ENCODE peak calls at places on chromosome 1, in four cellular contexts. Q is Panc1; D is vagina; B is CD8-positive, alpha-beta T cell. P is an unnamed sample. For H3K27me3, the result is how much of the 10 kb centered on the place peaks cover.

GRCh38 chr1:100834779-100835645 is 59.6 kb downstream of the EXTL2 start:
- DNase-seq in B (no peak), D (no peak), Q (peak), P (no peak)

GRCh38 chr1:183903101-183903500 is 98.2 kb downstream of the RGL1 start:
- DNase-seq in D (no peak), B (no peak), Q (no peak), P (no peak)

GRCh38 chr1:4509206-4509605 is 145.2 kb upstream of the AJAP1 start:
- DNase-seq in B (no peak), Q (no peak), D (no peak), P (no peak)

GRCh38 chr1:224526771-224527170 is 89.3 kb upstream of the CNIH3 start:
- DNase-seq in Q (no peak), D (peak), B (no peak), P (no peak)

GRCh38 chr1:27405074-27405473 is 12.7 kb downstream of the GPR3 start:
- DNase-seq in D (no peak), B (no peak), Q (no peak), P (no peak)

GRCh38 chr1:243394610-243395490 is 139.0 kb downstream of the SDCCAG8 start:
- DNase-seq in Q (no peak), D (no peak), B (no peak), P (no peak)

GRCh38 chr1:150268342-150268705 is 492 bp downstream of the APH1A start:
- DNase-seq in B (peak), D (no peak), Q (no peak), P (no peak)

GRCh38 chr1:23977854-23978191 is 2.3 kb downstream of the SRSF10 start:
- DNase-seq in Q (no peak), B (no peak), D (no peak), P (no peak)

GRCh38 chr1:20379075-20379474 is 88.4 kb downstream of the VWA5B1 start:
- DNase-seq in B (no peak), D (no peak), Q (no peak), P (no peak)

GRCh38 chr1:157994704-157995540 is 1.5 kb downstream of the KIRREL1 start:
- DNase-seq in D (no peak), B (no peak), Q (no peak), P (no peak)

GRCh38 chr1:115762792-115763191 is 5.7 kb downstream of the CASQ2 start:
- DNase-seq in B (no peak), D (no peak), Q (no peak), P (no peak)

GRCh38 chr1:175150596-175151319 is 41.8 kb downstream of the KIAA0040 start:
- DNase-seq in Q (no peak), B (no peak), D (no peak), P (no peak)

GRCh38 chr1:181392613-181393170 is 90.6 kb upstream of the CACNA1E start:
- DNase-seq in B (no peak), D (no peak), Q (no peak), P (no peak)

GRCh38 chr1:40633563-40634376 is 31.7 kb downstream of the RIMS3 start:
- DNase-seq in B (no peak), D (no peak), Q (no peak), P (no peak)

GRCh38 chr1:17615157-17615556 is 75.7 kb downstream of the ARHGEF10L start:
- DNase-seq in B (no peak), Q (no peak), D (no peak), P (no peak)

GRCh38 chr1:66769512-66770229 is 17.4 kb downstream of the DYNLT5 start:
- DNase-seq in D (no peak), B (no peak), Q (no peak), P (no peak)

GRCh38 chr1:14522331-14523241 is 75.9 kb upstream of the KAZN start:
- DNase-seq in B (no peak), D (no peak), Q (no peak), P (no peak)

GRCh38 chr1:31954607-31955283 is 16.6 kb upstream of the PTP4A2 start:
- DNase-seq in Q (no peak), B (no peak), D (peak), P (peak)

GRCh38 chr1:243924188-243924587 is 74.1 kb upstream of the AKT3 start:
- DNase-seq in B (no peak), D (no peak), Q (no peak), P (no peak)

GRCh38 chr1:999797-1000356 is at the start of gene HES4:
- DNase-seq in D (no peak), B (peak), Q (no peak), P (peak)

GRCh38 chr1:45840704-45841103 is 37.3 kb downstream of the MAST2 start:
- DNase-seq in B (no peak), D (no peak), Q (no peak), P (peak)

GRCh38 chr1:27066313-27066630 is 53.6 kb upstream of the TENT5B start:
- DNase-seq in D (no peak), B (no peak), Q (no peak), P (no peak)

GRCh38 chr1:230708631-230709580 is 5.0 kb downstream of the AGT start:
- DNase-seq in D (no peak), Q (no peak), B (no peak), P (no peak)

GRCh38 chr1:230711245-230711644 is 2.7 kb downstream of the AGT start:
- DNase-seq in B (no peak), Q (no peak), D (no peak), P (no peak)

GRCh38 chr1:230709619-230710542 is 4.0 kb downstream of the AGT start:
- DNase-seq in B (no peak), Q (no peak), D (no peak), P (no peak)

GRCh38 chr1:230712470-230712942 is 1.4 kb downstream of the AGT start:
- DNase-seq in D (no peak), Q (no peak), B (no peak), P (no peak)

GRCh38 chr1:230710543-230710904 is 3.4 kb downstream of the AGT start:
- DNase-seq in Q (no peak), B (no peak), D (no peak), P (no peak)
- H3K4me3 ChIP-seq in Q (no peak), B (no peak), D (no peak), P (no peak)

DNA sequence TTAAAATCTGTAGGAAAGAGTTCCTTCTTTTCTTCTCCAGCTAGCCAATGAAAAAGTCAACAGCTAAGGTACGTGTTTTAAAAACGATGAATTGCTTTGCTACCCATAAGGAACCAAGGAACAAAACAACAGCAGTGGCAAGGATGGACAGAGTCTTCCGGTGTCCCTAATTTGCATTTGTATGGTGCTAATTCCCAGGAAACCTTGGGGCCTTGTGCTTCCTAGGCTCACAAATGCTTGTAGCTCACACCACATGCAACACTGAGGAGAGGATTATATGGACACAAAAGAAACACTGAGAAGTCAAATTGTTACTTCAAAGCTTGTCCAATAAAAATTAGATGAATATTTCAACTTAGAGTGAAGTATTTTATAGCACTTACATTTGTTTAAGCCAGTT is 1.8 kb upstream of the PGBD5 start:
- DNase-seq in Q (no peak), D (no peak), B (no peak), P (no peak)
- H3K27me3 ChIP-seq in Q (under half), D (under half), B (under half), P (under half)

GRCh38 chr1:153612111-153612754 is 704 bp downstream of the S100A16 start:
- DNase-seq in B (no peak), Q (no peak), D (no peak), P (no peak)
- H3K4me3 ChIP-seq in B (no peak), Q (peak), D (peak), P (peak)

GRCh38 chr1:145956361-145956760 is 1.5 kb downstream of the LIX1L start:
- DNase-seq in Q (no peak), B (no peak), D (no peak), P (no peak)
- H3K27me3 ChIP-seq in Q (under half), B (under half), D (under half), P (under half)

GRCh38 chr1:202159534-202160371 is 649 bp downstream of the PTPN7 start:
- DNase-seq in D (no peak), Q (no peak), B (peak), P (no peak)

GRCh38 chr1:202160377-202160940 is at the start of gene PTPN7:
- DNase-seq in Q (no peak), B (peak), D (no peak), P (no peak)

GRCh38 chr1:202162418-202163280 is 2.2 kb upstream of the PTPN7 start:
- DNase-seq in Q (no peak), D (no peak), B (no peak), P (no peak)

GRCh38 chr1:202162049-202162417 is 1.6 kb upstream of the PTPN7 start:
- DNase-seq in B (peak), Q (no peak), D (no peak), P (no peak)

DNA sequence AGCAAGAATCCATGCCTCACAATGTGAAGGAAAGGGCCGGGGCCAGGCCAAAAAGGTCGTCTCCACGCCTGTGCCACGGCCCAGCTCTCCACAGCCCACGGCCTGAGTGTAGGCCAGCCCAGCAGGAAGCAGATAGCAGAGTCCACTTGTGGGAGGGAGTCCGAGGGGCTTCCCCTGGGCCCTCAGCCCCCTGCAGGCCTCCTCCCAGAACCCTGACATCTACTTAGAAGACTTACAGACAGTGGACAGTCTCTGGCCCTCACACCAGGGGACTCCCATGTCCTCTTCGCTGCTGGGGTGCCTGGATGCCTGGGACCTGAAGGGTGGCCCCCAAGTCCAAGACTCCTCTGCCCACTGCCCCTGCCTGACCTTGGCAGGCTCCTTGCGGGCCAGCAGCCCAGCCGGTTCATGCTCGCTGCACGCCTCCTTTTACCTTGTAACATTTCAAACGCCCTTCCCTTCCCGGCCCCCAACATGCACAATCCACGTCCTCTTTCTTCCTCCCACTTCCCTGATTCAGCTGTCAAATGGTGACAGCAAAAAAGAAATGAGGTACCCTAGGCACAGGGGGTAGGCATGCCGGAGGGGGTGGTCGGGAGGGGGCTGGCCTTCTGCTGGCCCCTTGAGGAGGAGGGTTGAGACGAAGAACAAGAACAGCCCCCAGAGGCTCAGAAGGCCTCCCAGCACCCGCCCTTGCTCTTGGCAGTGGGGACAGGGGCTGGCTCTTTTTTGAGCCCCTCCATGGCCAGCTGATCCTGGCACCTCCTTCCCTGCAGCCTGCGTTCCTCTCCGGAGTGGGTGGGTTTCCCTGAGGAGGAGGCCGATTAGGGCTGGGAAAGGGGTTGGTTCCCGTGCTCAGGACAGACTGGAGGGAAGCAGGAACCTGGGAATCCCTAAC is 998 bp upstream of the PTPN7 start:
- DNase-seq in Q (no peak), D (no peak), B (no peak), P (no peak)
- H3K4me3 ChIP-seq in Q (no peak), D (no peak), B (peak), P (no peak)

DNA sequence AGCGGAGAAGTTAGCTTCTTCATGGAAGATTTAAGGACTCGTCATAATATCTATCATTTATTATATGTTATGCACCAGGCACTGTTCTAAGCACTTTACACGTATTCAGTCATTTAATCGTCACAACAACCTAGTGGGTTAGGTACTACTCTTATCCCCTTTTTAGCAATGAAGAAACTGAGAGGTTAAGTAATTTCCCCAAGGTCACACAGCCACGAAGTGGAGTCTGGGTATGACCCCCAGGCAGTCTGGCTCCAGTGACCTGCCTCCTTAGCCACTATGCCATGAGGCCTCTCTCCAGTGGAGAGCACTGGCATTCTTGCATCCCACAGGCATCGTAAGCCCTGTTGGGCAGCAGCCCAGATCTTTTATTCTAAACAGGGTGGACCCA is 122.9 kb downstream of the NAV1 start:
- DNase-seq in Q (no peak), B (no peak), D (no peak), P (no peak)
- H3K27me3 ChIP-seq in Q (under half), B (under half), D (under half), P (under half)

GRCh38 chr1:44811714-44812151 is 3.4 kb downstream of the BTBD19 start:
- DNase-seq in D (no peak), B (no peak), Q (no peak), P (no peak)

GRCh38 chr1:44811234-44811633 is 2.9 kb downstream of the BTBD19 start:
- DNase-seq in D (no peak), Q (no peak), B (no peak), P (no peak)

GRCh38 chr1:44808063-44808937 is at the start of gene BTBD19:
- DNase-seq in D (no peak), B (no peak), Q (no peak), P (no peak)

GRCh38 chr1:44808938-44809917 is 905 bp downstream of the BTBD19 start:
- DNase-seq in Q (no peak), D (no peak), B (peak), P (no peak)

DNA sequence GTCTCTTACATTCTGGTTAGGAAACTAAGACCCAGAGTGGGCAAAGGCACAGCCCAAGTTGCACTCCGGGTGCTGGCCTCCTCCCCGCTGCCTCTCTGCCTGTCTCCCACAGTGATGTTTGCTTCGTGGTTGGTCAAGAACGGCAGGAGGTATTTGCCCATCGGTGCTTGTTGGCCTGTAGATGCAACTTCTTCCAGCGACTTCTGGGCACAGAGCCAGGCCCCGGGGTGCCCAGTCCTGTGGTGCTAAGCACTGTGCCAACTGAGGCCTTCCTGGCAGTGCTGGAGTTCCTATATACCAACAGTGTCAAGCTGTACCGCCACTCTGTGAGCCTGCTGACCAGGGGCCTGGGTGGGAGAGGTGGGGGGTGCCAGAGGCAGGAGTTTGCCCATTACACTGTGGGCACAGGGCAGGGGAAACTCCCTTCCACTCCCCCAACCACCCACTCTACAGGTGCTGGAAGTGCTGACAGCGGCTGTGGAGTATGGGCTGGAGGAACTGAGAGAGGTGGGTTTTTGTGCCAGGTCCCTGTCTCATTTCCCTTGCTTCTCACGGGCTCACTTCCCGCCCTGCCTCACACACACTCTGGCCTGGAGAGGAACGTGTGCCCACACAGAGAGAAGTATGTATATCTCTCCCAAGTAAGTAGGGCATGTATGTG is 1.9 kb downstream of the BTBD19 start:
- DNase-seq in B (no peak), Q (no peak), D (no peak), P (no peak)
- H3K4me3 ChIP-seq in B (peak), Q (no peak), D (peak), P (no peak)

GRCh38 chr1:245156041-245156735 is 1.4 kb downstream of the KIF26B start:
- DNase-seq in D (no peak), Q (peak), B (peak), P (no peak)

GRCh38 chr1:245154429-245155185 is at the start of gene KIF26B:
- DNase-seq in B (no peak), Q (no peak), D (no peak), P (no peak)

GRCh38 chr1:245153645-245154428 is 948 bp upstream of the KIF26B start:
- DNase-seq in Q (no peak), B (no peak), D (no peak), P (no peak)

GRCh38 chr1:245156736-245157505 is 2.1 kb downstream of the KIF26B start:
- DNase-seq in B (no peak), D (no peak), Q (no peak), P (no peak)

DNA sequence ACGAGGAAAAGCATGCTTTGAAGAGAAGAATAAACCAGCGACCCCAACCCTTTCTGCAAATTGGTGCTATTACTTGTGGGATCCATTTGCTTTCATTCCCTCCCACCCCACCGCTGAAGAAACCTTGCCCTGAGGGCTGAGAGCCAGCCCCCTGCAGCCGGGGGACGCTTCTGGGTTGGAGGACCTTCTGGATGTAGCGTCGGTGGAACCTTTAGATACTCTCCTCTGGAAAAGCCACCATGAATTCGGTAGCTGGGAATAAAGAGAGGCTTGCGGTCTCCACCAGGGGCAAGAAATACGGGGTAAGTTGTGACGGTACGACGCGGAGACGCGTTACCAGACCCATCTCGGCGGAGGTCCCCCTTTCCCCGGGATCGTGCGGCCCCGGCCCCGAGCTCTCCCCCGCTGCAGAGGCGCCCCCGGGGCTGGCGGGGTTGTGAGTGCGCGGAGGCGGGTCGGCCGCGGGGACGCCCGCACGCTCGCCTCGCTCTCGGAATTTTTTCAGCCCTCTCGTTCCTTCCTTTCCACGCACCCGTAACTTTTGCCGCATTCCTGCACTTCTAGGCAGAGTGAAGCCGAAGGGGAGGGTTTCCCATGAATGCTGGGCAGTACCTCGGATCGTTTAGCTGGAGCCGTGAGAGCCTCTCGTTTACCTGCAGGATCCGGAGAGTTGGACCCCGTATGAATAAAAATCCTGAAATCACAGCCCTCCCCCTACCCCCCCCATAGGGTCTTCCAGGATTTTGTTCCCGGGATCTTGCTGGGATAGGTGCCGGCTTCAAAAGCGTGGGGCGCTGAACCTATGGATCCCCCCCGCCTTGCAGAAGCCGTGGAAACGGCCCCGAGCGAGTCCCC is 628 bp downstream of the KIF26B start:
- DNase-seq in D (no peak), B (no peak), Q (no peak), P (no peak)
- H3K27me3 ChIP-seq in D (under half), B (under half), Q (under half), P (under half)

DNA sequence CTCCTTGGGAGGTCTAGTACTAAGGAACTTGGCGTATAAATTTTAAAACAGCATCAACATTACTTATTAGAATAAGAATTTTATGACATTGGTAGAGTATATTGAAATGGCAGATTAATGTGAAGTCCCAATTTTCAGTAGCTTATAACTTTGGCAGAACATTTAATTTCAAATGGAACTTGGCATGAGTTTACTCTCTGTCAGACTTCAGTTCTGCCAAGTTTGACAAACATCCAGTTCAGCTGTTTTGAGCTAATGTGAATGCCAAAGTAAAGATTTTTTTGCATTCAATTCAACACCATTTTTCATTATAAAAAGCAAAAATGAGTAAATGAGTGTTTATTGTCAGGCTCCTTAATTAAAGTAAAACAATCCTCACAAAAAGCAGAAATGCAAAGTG is 104.6 kb upstream of the RGS18 start:
- DNase-seq in Q (no peak), B (no peak), D (no peak), P (no peak)
- H3K4me3 ChIP-seq in Q (no peak), B (no peak), D (no peak), P (no peak)

DNA sequence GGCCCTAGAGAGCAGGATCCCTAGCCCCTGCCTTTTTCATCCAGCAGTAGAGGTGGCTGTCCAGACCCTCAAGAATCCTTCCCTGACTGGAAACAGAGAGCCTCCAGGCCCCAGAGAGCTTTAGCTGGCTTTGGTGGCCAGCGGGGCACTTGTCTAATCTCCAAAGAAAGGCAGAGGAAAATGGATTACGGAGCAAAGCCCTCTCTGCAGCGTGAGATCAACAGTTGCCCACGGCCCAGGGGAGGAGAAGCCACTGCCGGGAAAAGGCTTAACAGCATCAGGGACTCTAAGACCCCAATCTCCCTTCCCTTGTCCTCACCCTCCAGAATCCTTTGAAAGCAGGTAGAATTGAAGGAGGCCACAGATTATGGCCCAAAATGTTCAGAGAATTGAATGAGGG is 35.8 kb upstream of the GRIK3 start:
- DNase-seq in Q (no peak), B (no peak), D (no peak), P (no peak)
- H3K27me3 ChIP-seq in Q (under half), B (under half), D (under half), P (under half)